ENCODE peak calls at places on chromosomes 7 and 10, in four cellular contexts. V is H1, E is IMR-90, T is H9. S is an unnamed sample. For H3K79me1, the result is how much of the 10 kb centered on the place peaks cover.

GRCh38 chr10:3065622-3066021 is 1.7 kb upstream of the PFKP start:
- DNase-seq in E (no peak), T (no peak), V (no peak), S (no peak)

GRCh38 chr10:76139431-76139830 is 708.0 kb downstream of the LRMDA start:
- DNase-seq in T (no peak), E (no peak), V (no peak), S (no peak)

GRCh38 chr7:1666251-1666778 is 3.8 kb upstream of the ELFN1 start:
- DNase-seq in V (peak), T (peak), E (no peak), S (no peak)

GRCh38 chr10:126722726-126723125 is 52.2 kb upstream of the C10orf90 start:
- DNase-seq in T (no peak), E (no peak), V (no peak), S (no peak)

GRCh38 chr7:140857048-140857447 is 67.7 kb downstream of the BRAF start:
- DNase-seq in E (peak), T (no peak), V (no peak), S (no peak)

GRCh38 chr10:89398003-89398749 is 5.8 kb downstream of the IFIT1 start:
- DNase-seq in V (no peak), E (peak), T (no peak), S (no peak)

GRCh38 chr7:47278043-47278442 is 303.9 kb downstream of the TNS3 start:
- DNase-seq in E (no peak), T (no peak), V (no peak), S (no peak)

GRCh38 chr7:28778781-28779180 is 179.3 kb downstream of the TRIL start:
- DNase-seq in V (no peak), E (peak), T (no peak), S (no peak)

GRCh38 chr7:110539216-110539615 is 551.7 kb upstream of the LRRN3 start:
- DNase-seq in T (no peak), E (peak), V (no peak), S (no peak)

GRCh38 chr10:28922127-28922526 is 244.8 kb downstream of the BAMBI start:
- DNase-seq in E (peak), V (no peak), T (peak), S (peak)

GRCh38 chr10:52212062-52212461 is 102.0 kb upstream of the DKK1 start:
- DNase-seq in E (peak), V (no peak), T (no peak), S (peak)

GRCh38 chr7:101255841-101256240 is 11.0 kb upstream of the FIS1 start:
- DNase-seq in V (no peak), T (no peak), E (no peak), S (no peak)

GRCh38 chr7:32618987-32619386 is 123.7 kb downstream of the AVL9 start:
- DNase-seq in T (no peak), V (no peak), E (peak), S (peak)

GRCh38 chr7:112892263-112892662 is 102.1 kb upstream of the TMEM168 start:
- DNase-seq in E (peak), V (no peak), T (no peak), S (no peak)

GRCh38 chr10:78986419-78986818 is 82.3 kb upstream of the ZMIZ1 start:
- DNase-seq in V (no peak), E (peak), T (no peak), S (no peak)

GRCh38 chr10:43888551-43888950 is 239.9 kb upstream of the ZNF32 start:
- DNase-seq in T (no peak), V (no peak), E (peak), S (no peak)

GRCh38 chr7:128044064-128044463 is 12.8 kb upstream of the LRRC4 start:
- DNase-seq in V (no peak), E (no peak), T (no peak), S (no peak)

GRCh38 chr7:8751557-8752231 is 318.3 kb downstream of the NXPH1 start:
- DNase-seq in V (no peak), T (no peak), E (no peak), S (no peak)

GRCh38 chr10:35517431-35518181 is 87.5 kb upstream of the GJD4 start:
- DNase-seq in E (peak), V (no peak), T (no peak), S (no peak)

GRCh38 chr7:87151701-87152111 is 547 bp upstream of the DMTF1 start:
- DNase-seq in V (no peak), T (no peak), E (no peak), S (no peak)

GRCh38 chr7:22979251-22979650 is 34.7 kb downstream of the HYCC1 start:
- DNase-seq in E (no peak), T (no peak), V (no peak), S (no peak)

GRCh38 chr10:53754851-53755250 is 982.3 kb upstream of the MBL2 start:
- DNase-seq in V (no peak), T (no peak), E (no peak), S (peak)

GRCh38 chr10:47425813-47426419 is 41.8 kb upstream of the ZNF488 start:
- DNase-seq in E (no peak), T (peak), V (no peak), S (no peak)

GRCh38 chr7:134778941-134779740 is at the start of gene CALD1:
- DNase-seq in V (peak), T (peak), E (peak), S (peak)

GRCh38 chr10:3452234-3452633 is 279.7 kb upstream of the PITRM1 start:
- DNase-seq in V (no peak), E (peak), T (no peak), S (peak)

GRCh38 chr10:96402417-96403305 is 43.9 kb upstream of the OPALIN start:
- DNase-seq in V (no peak), T (peak), E (no peak), S (no peak)

GRCh38 chr7:99070361-99070760 is 73.5 kb downstream of the SMURF1 start:
- DNase-seq in E (no peak), T (no peak), V (no peak), S (no peak)

DNA sequence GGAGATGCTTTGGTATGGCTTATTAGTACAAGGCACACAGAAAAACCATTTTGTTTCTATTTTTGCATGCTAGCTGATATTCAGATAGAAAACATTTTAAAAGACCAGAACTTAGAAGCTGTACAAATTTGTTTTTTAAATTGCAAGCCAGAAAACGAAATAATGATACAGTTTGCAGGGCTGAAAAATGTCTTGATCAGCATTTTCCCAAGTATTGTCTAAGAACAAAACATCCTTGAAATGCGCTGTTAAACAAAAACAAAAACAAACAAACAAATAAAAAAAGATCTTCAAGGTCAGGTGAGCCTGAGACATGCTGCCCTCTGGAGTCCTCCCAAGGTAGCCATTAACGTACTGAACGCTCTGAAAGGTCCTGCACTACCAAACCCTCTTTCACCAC is 98.3 kb downstream of the VIM start:
- DNase-seq in E (no peak), V (no peak), T (no peak), S (no peak)
- H3K56ac ChIP-seq in E (no peak), V (no peak), T (no peak), S (no peak)

DNA sequence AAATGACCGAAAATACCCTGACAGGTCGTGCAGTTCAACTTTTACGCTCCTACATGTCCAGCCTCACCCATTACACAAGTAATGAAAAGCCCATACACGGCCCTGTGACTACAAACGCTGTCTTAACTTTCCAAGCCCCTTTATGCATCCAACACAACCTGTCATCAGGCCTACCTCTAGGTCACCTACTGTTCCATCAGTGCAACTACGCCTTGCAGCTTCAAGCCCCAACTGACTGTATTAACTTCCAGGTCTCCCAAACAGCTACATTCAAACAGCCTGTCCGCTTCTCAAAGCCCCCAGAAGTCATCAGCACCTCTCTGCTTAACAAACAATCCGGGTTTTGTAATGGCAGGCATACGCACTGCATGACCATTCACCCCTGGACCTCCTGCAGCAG is 19.2 kb downstream of the ZNF107 start:
- DNase-seq in V (no peak), E (no peak), T (no peak), S (peak)
- H3K79me1 ChIP-seq in V (under half), E (under half), T (under half), S (under half)

GRCh38 chr10:85916192-85916747 is 450.3 kb downstream of the GRID1 start:
- DNase-seq in V (no peak), T (no peak), E (no peak), S (peak)
- H3K56ac ChIP-seq in V (no peak), T (no peak), E (no peak), S (peak)

GRCh38 chr10:110409488-110409887 is 88.2 kb upstream of the DUSP5 start:
- DNase-seq in E (no peak), T (no peak), V (no peak), S (no peak)

GRCh38 chr10:110405401-110405800 is 92.3 kb upstream of the DUSP5 start:
- DNase-seq in V (no peak), E (no peak), T (no peak), S (peak)

GRCh38 chr10:110408203-110408871 is 89.4 kb upstream of the DUSP5 start:
- DNase-seq in T (peak), E (no peak), V (no peak), S (peak)

GRCh38 chr10:110408943-110409342 is 88.8 kb upstream of the DUSP5 start:
- DNase-seq in T (no peak), E (no peak), V (no peak), S (no peak)

GRCh38 chr10:110407301-110408170 is 90.2 kb upstream of the DUSP5 start:
- DNase-seq in T (no peak), E (no peak), V (no peak), S (peak)
- H3K79me1 ChIP-seq in T (under half), E (under half), V (under half), S (under half)

DNA sequence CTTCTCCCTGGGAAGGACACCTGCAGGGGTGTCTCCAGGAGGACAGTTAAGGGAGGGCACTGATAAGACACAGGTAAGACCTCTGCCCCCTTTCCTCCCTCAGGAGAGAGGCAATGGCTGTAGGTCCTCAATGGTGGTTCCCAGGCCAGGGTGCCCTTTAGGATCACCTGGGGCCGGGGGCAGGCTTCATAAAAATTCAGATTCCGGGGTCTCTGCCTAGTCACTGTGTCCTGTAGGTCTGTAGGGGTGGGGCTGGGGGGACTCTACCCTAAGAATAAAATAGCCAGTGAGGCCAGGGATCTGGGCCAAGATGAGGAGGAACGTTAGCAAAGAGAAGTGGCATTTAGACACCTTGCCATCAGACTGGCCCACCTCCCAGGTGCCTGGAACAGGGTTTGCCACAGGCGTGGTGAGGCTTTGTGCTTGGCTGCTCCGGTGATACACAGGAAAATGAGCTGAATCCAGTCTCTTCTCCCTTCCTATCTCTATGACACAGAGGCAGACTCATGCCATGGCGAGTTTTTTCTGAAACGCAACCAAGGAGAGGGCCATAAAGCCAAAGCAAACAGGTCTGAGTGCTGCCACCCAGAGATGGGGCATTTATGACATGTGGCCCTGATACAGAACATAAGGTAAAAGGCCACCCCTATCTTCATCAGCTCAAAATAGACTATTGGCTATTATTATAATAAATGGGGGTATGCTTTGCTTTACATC is 52.6 kb downstream of the SH3PXD2A start:
- DNase-seq in V (no peak), T (no peak), E (no peak), S (no peak)
- H3K56ac ChIP-seq in V (no peak), T (no peak), E (no peak), S (peak)

S was measured in mesendoderm.